ENCODE peak calls at places on chromosomes 6 and 20, in six cellular contexts. One of them, this sample, is unnamed.
A peak's percentile ranks its signal among the peaks of the same experiment; 100 is the strongest.

GRCh38 chr20:3093861-3094361 is 9.4 kb upstream of the AVP start:
- DNase-seq in RWPE1: no peak
- DNase-seq in epithelial cell of esophagus: no peak
- DNase-seq in BJ: no peak
- DNase-seq in PC-3: no peak
- DNase-seq in activated CD4-positive, alpha-beta T cell treated with anti-CD3 and anti-CD28 coated beads for 48 hours: peak; percentile 38
- DNase-seq in this sample: no peak

GRCh38 chr6:84260926-84261325 is 33.5 kb upstream of the CEP162 start:
- DNase-seq in epithelial cell of esophagus: peak; percentile 29
- DNase-seq in PC-3: no peak
- DNase-seq in BJ: no peak
- DNase-seq in RWPE1: no peak
- DNase-seq in activated CD4-positive, alpha-beta T cell treated with anti-CD3 and anti-CD28 coated beads for 48 hours: no peak
- DNase-seq in this sample: no peak

GRCh38 chr6:95660544-95660943 is 83.2 kb downstream of the MANEA start:
- DNase-seq in BJ: no peak
- DNase-seq in PC-3: no peak
- DNase-seq in RWPE1: no peak
- DNase-seq in epithelial cell of esophagus: no peak
- DNase-seq in activated CD4-positive, alpha-beta T cell treated with anti-CD3 and anti-CD28 coated beads for 48 hours: no peak
- DNase-seq in this sample: no peak

GRCh38 chr6:37658121-37658520 is 39.6 kb downstream of the MDGA1 start:
- DNase-seq in activated CD4-positive, alpha-beta T cell treated with anti-CD3 and anti-CD28 coated beads for 48 hours: no peak
- DNase-seq in BJ: no peak
- DNase-seq in RWPE1: no peak
- DNase-seq in PC-3: no peak
- DNase-seq in epithelial cell of esophagus: no peak
- DNase-seq in this sample: no peak

GRCh38 chr6:33082702-33083101 is 6.9 kb downstream of the HLA-DPB1 start:
- DNase-seq in epithelial cell of esophagus: peak; percentile 57
- DNase-seq in activated CD4-positive, alpha-beta T cell treated with anti-CD3 and anti-CD28 coated beads for 48 hours: peak; percentile 37
- DNase-seq in PC-3: peak; percentile 12
- DNase-seq in RWPE1: no peak
- DNase-seq in BJ: no peak
- DNase-seq in this sample: no peak

GRCh38 chr6:44166591-44167184 is 8.1 kb downstream of the CAPN11 start:
- DNase-seq in epithelial cell of esophagus: no peak
- DNase-seq in activated CD4-positive, alpha-beta T cell treated with anti-CD3 and anti-CD28 coated beads for 48 hours: no peak
- DNase-seq in PC-3: no peak
- DNase-seq in RWPE1: no peak
- DNase-seq in BJ: no peak
- DNase-seq in this sample: no peak

GRCh38 chr20:36819662-36820061 is 46.1 kb upstream of the DSN1 start:
- DNase-seq in BJ: no peak
- DNase-seq in epithelial cell of esophagus: no peak
- DNase-seq in PC-3: no peak
- DNase-seq in activated CD4-positive, alpha-beta T cell treated with anti-CD3 and anti-CD28 coated beads for 48 hours: no peak
- DNase-seq in RWPE1: no peak
- DNase-seq in this sample: no peak

GRCh38 chr6:44386364-44386928 is 1.1 kb upstream of the CDC5L start:
- DNase-seq in RWPE1: peak; percentile 32
- DNase-seq in PC-3: no peak
- DNase-seq in epithelial cell of esophagus: no peak
- DNase-seq in BJ: peak; percentile 10
- DNase-seq in activated CD4-positive, alpha-beta T cell treated with anti-CD3 and anti-CD28 coated beads for 48 hours: no peak
- DNase-seq in this sample: peak; percentile 33

GRCh38 chr20:8914421-8914820 is 154.5 kb upstream of the PLCB4 start:
- DNase-seq in activated CD4-positive, alpha-beta T cell treated with anti-CD3 and anti-CD28 coated beads for 48 hours: no peak
- DNase-seq in BJ: no peak
- DNase-seq in RWPE1: no peak
- DNase-seq in epithelial cell of esophagus: no peak
- DNase-seq in PC-3: no peak
- DNase-seq in this sample: no peak

GRCh38 chr20:10672579-10673127 is 1.1 kb downstream of the JAG1 start:
- DNase-seq in BJ: no peak
- DNase-seq in activated CD4-positive, alpha-beta T cell treated with anti-CD3 and anti-CD28 coated beads for 48 hours: peak; percentile 63
- DNase-seq in RWPE1: peak; percentile 38
- DNase-seq in epithelial cell of esophagus: no peak
- DNase-seq in PC-3: peak; percentile 58
- DNase-seq in this sample: no peak

GRCh38 chr6:145372671-145373123 is 362.6 kb downstream of the EPM2A start:
- DNase-seq in activated CD4-positive, alpha-beta T cell treated with anti-CD3 and anti-CD28 coated beads for 48 hours: no peak
- DNase-seq in PC-3: peak; percentile 3
- DNase-seq in epithelial cell of esophagus: peak; percentile 33
- DNase-seq in RWPE1: no peak
- DNase-seq in BJ: no peak
- DNase-seq in this sample: no peak

GRCh38 chr20:44582321-44583025 is at the start of gene PKIG:
- DNase-seq in epithelial cell of esophagus: peak; percentile 39
- DNase-seq in PC-3: no peak
- DNase-seq in activated CD4-positive, alpha-beta T cell treated with anti-CD3 and anti-CD28 coated beads for 48 hours: no peak
- DNase-seq in RWPE1: no peak
- DNase-seq in BJ: peak; percentile 55
- DNase-seq in this sample: no peak

GRCh38 chr6:89611666-89612065 is 26.9 kb downstream of the LYRM2 start:
- DNase-seq in epithelial cell of esophagus: no peak
- DNase-seq in RWPE1: no peak
- DNase-seq in BJ: no peak
- DNase-seq in activated CD4-positive, alpha-beta T cell treated with anti-CD3 and anti-CD28 coated beads for 48 hours: no peak
- DNase-seq in PC-3: no peak
- DNase-seq in this sample: no peak

GRCh38 chr20:19269737-19270325 is 57.4 kb downstream of the SLC24A3 start:
- DNase-seq in PC-3: no peak
- DNase-seq in RWPE1: no peak
- DNase-seq in epithelial cell of esophagus: no peak
- DNase-seq in BJ: no peak
- DNase-seq in activated CD4-positive, alpha-beta T cell treated with anti-CD3 and anti-CD28 coated beads for 48 hours: no peak
- DNase-seq in this sample: no peak

GRCh38 chr6:20909621-20910020 is 375.4 kb downstream of the CDKAL1 start:
- DNase-seq in RWPE1: no peak
- DNase-seq in BJ: no peak
- DNase-seq in activated CD4-positive, alpha-beta T cell treated with anti-CD3 and anti-CD28 coated beads for 48 hours: no peak
- DNase-seq in epithelial cell of esophagus: no peak
- DNase-seq in PC-3: no peak
- DNase-seq in this sample: no peak

GRCh38 chr20:14477125-14477524 is 139.7 kb upstream of the FLRT3 start:
- DNase-seq in PC-3: no peak
- DNase-seq in activated CD4-positive, alpha-beta T cell treated with anti-CD3 and anti-CD28 coated beads for 48 hours: no peak
- DNase-seq in epithelial cell of esophagus: peak; percentile 93
- DNase-seq in BJ: no peak
- DNase-seq in RWPE1: peak; percentile 23
- DNase-seq in this sample: no peak

GRCh38 chr6:110456694-110457093 is 19.7 kb downstream of the SLC22A16 start:
- DNase-seq in RWPE1: no peak
- DNase-seq in BJ: no peak
- DNase-seq in epithelial cell of esophagus: peak; percentile 67
- DNase-seq in activated CD4-positive, alpha-beta T cell treated with anti-CD3 and anti-CD28 coated beads for 48 hours: no peak
- DNase-seq in PC-3: no peak
- DNase-seq in this sample: no peak

GRCh38 chr20:45181639-45182038 is 6.9 kb downstream of the PI3 start:
- DNase-seq in activated CD4-positive, alpha-beta T cell treated with anti-CD3 and anti-CD28 coated beads for 48 hours: no peak
- DNase-seq in epithelial cell of esophagus: no peak
- DNase-seq in BJ: no peak
- DNase-seq in RWPE1: no peak
- DNase-seq in PC-3: peak; percentile 33
- DNase-seq in this sample: no peak

GRCh38 chr6:158636778-158637177 is 7.8 kb downstream of the DYNLT1 start:
- DNase-seq in BJ: no peak
- DNase-seq in epithelial cell of esophagus: no peak
- DNase-seq in activated CD4-positive, alpha-beta T cell treated with anti-CD3 and anti-CD28 coated beads for 48 hours: no peak
- DNase-seq in PC-3: no peak
- DNase-seq in RWPE1: no peak
- DNase-seq in this sample: no peak

GRCh38 chr6:159601211-159601610 is 91.8 kb downstream of the SOD2 start:
- DNase-seq in epithelial cell of esophagus: no peak
- DNase-seq in BJ: no peak
- DNase-seq in PC-3: no peak
- DNase-seq in RWPE1: no peak
- DNase-seq in activated CD4-positive, alpha-beta T cell treated with anti-CD3 and anti-CD28 coated beads for 48 hours: no peak
- DNase-seq in this sample: no peak

GRCh38 chr6:77173472-77174074 is 289.7 kb downstream of the HTR1B start:
- DNase-seq in RWPE1: no peak
- DNase-seq in PC-3: no peak
- DNase-seq in BJ: no peak
- DNase-seq in activated CD4-positive, alpha-beta T cell treated with anti-CD3 and anti-CD28 coated beads for 48 hours: no peak
- DNase-seq in epithelial cell of esophagus: peak; percentile 27
- DNase-seq in this sample: no peak

GRCh38 chr6:108286366-108286765 is 8.5 kb upstream of the AFG1L start:
- DNase-seq in PC-3: no peak
- DNase-seq in epithelial cell of esophagus: no peak
- DNase-seq in RWPE1: no peak
- DNase-seq in BJ: no peak
- DNase-seq in activated CD4-positive, alpha-beta T cell treated with anti-CD3 and anti-CD28 coated beads for 48 hours: no peak
- DNase-seq in this sample: no peak

GRCh38 chr6:14751645-14752173 is 494.2 kb upstream of the JARID2 start:
- DNase-seq in epithelial cell of esophagus: no peak
- DNase-seq in activated CD4-positive, alpha-beta T cell treated with anti-CD3 and anti-CD28 coated beads for 48 hours: no peak
- DNase-seq in RWPE1: no peak
- DNase-seq in BJ: no peak
- DNase-seq in PC-3: no peak
- DNase-seq in this sample: no peak

GRCh38 chr20:44271915-44272663 is 25.0 kb downstream of the GDAP1L1 start:
- DNase-seq in PC-3: no peak
- DNase-seq in RWPE1: no peak
- DNase-seq in BJ: no peak
- DNase-seq in activated CD4-positive, alpha-beta T cell treated with anti-CD3 and anti-CD28 coated beads for 48 hours: peak; percentile 14
- DNase-seq in epithelial cell of esophagus: no peak
- DNase-seq in this sample: no peak

GRCh38 chr6:117482240-117483003 is at the start of gene DCBLD1:
- DNase-seq in epithelial cell of esophagus: peak; percentile 87
- DNase-seq in RWPE1: peak; percentile 79
- DNase-seq in BJ: no peak
- DNase-seq in activated CD4-positive, alpha-beta T cell treated with anti-CD3 and anti-CD28 coated beads for 48 hours: peak; percentile 60
- DNase-seq in PC-3: peak; percentile 79
- DNase-seq in this sample: peak; percentile 97